ENCODE peak calls at places on chromosomes 6 and 20, in four cellular contexts. One of them, this sample, is unnamed.

GRCh38 chr6:41655706-41656668 is 17.7 kb downstream of the MDFI start:
- DNase-seq in uterus: no peak
- DNase-seq in cardiac muscle cell: no peak
- DNase-seq in heart left ventricle: no peak
- DNase-seq in this sample: no peak

GRCh38 chr6:123380257-123380656 is 256.5 kb downstream of the TRDN start:
- DNase-seq in uterus: no peak
- DNase-seq in cardiac muscle cell: peak; percentile 67
- DNase-seq in heart left ventricle: no peak
- DNase-seq in this sample: no peak

GRCh38 chr6:31597006-31597405 is 4.2 kb upstream of the NCR3 start:
- DNase-seq in uterus: no peak
- DNase-seq in cardiac muscle cell: peak; percentile 26
- DNase-seq in heart left ventricle: no peak
- DNase-seq in this sample: peak; percentile 52

GRCh38 chr20:62219992-62220665 is at the start of gene HRH3:
- DNase-seq in uterus: no peak
- DNase-seq in cardiac muscle cell: peak; percentile 88
- DNase-seq in heart left ventricle: no peak
- DNase-seq in this sample: peak; percentile 91

GRCh38 chr6:52754443-52754842 is 8.8 kb downstream of the GSTA2 start:
- DNase-seq in uterus: no peak
- DNase-seq in cardiac muscle cell: no peak
- DNase-seq in heart left ventricle: no peak
- DNase-seq in this sample: no peak

GRCh38 chr6:3348821-3349220 is 90.1 kb downstream of the PSMG4 start:
- DNase-seq in uterus: no peak
- DNase-seq in cardiac muscle cell: no peak
- DNase-seq in heart left ventricle: no peak
- DNase-seq in this sample: no peak

GRCh38 chr6:154343473-154344308 is 12.9 kb downstream of the IPCEF1 start:
- DNase-seq in uterus: no peak
- DNase-seq in cardiac muscle cell: peak; percentile 40
- DNase-seq in heart left ventricle: peak; percentile 27
- DNase-seq in this sample: peak; percentile 70

GRCh38 chr6:154297711-154298110 is 58.9 kb downstream of the IPCEF1 start:
- DNase-seq in uterus: no peak
- DNase-seq in cardiac muscle cell: peak; percentile 72
- DNase-seq in heart left ventricle: no peak
- DNase-seq in this sample: peak; percentile 45

GRCh38 chr6:25487012-25487411 is 165.0 kb upstream of the SCGN start:
- DNase-seq in uterus: no peak
- DNase-seq in cardiac muscle cell: no peak
- DNase-seq in heart left ventricle: no peak
- DNase-seq in this sample: no peak

GRCh38 chr6:25486580-25486979 is 165.4 kb upstream of the SCGN start:
- DNase-seq in uterus: no peak
- DNase-seq in cardiac muscle cell: no peak
- DNase-seq in heart left ventricle: no peak
- DNase-seq in this sample: no peak

GRCh38 chr6:25484900-25485299 is 167.1 kb upstream of the SCGN start:
- DNase-seq in uterus: no peak
- DNase-seq in cardiac muscle cell: no peak
- DNase-seq in heart left ventricle: no peak
- DNase-seq in this sample: no peak

GRCh38 chr6:25488156-25488555 is 163.9 kb upstream of the SCGN start:
- DNase-seq in uterus: no peak
- DNase-seq in cardiac muscle cell: no peak
- DNase-seq in heart left ventricle: no peak
- DNase-seq in this sample: no peak

GRCh38 chr6:25485820-25486559 is 166.0 kb upstream of the SCGN start:
- DNase-seq in uterus: peak; percentile 33
- DNase-seq in cardiac muscle cell: peak; percentile 95
- DNase-seq in heart left ventricle: peak; percentile 73
- DNase-seq in this sample: no peak
- H3K4me3 ChIP-seq in uterus: no peak overlapping the region
- H3K4me3 ChIP-seq in cardiac muscle cell: no peak overlapping the region
- H3K4me3 ChIP-seq in heart left ventricle: no peak overlapping the region
- H3K4me3 ChIP-seq in this sample: no peak overlapping the region

DNA sequence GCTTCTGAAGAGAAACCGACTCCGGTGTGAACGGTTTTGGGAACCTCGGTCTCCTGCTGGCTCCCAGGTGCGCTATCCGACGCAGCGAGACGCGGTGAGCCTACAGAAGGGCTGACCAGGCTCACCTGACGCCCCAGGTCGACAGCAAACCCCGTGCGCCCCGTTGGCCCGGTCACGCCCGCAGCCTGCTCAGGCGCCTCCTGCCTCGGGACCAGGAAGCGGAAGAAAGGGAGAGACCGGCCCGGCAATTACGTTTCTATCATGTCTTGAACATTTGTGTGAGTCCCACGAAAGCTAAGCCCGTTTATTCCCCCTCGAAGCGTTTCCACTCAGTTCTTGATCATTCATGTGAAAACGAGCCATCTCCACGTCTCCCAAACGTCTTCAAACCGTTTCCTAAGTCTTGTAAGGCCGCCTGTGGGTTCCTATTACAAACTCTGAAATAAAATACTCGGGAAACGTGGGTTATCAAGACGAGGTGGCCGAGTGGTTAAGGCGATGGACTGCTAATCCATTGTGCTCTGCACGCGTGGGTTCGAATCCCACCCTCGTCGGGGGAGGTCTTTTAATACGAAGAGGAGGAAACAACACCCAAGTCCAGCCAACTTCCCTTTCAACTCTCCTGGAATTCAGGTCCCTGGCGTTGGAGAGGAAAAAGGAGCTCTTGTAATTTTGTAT is 150.5 kb upstream of the PRSS16 start:
- DNase-seq in uterus: no peak
- DNase-seq in cardiac muscle cell: peak; percentile 26
- DNase-seq in heart left ventricle: no peak
- DNase-seq in this sample: peak; percentile 78
- TF ChIP-seq CTCF in uterus: no peak
- TF ChIP-seq CTCF in cardiac muscle cell: no peak
- TF ChIP-seq CTCF in heart left ventricle: no peak
- TF ChIP-seq CTCF in this sample: no peak

DNA sequence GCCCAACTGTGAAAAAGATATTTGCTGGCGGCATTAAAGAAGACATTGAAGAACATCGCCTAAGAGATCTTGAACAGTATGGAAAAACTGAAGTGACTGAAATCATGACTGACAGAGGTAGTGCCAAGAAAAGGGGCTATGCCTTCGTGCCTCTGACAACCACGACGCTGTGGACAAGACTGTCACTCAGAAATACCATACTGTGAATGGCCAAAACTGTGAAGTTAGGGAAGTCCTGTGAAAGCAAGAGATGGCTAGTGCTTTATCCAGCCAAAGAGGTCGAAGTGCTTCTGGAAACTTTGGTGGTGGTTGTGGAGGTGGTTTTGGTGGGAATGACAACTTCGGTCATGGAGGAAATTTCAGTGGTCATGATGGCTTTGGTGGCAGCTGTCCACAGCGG is 7.5 kb downstream of the SFT2D1 start:
- DNase-seq in uterus: no peak
- DNase-seq in cardiac muscle cell: no peak
- DNase-seq in heart left ventricle: no peak
- DNase-seq in this sample: no peak
- H3K4me1 ChIP-seq in uterus: peaks cover 4% of the 10 kb centered on the region
- H3K4me1 ChIP-seq in cardiac muscle cell: no peaks in the 10 kb centered on the region
- H3K4me1 ChIP-seq in heart left ventricle: peaks cover 3% of the 10 kb centered on the region
- H3K4me1 ChIP-seq in this sample: no peaks in the 10 kb centered on the region

GRCh38 chr6:166460473-166461437 is 78.0 kb upstream of the MPC1 start:
- DNase-seq in uterus: no peak
- DNase-seq in cardiac muscle cell: no peak
- DNase-seq in heart left ventricle: no peak
- DNase-seq in this sample: no peak

GRCh38 chr6:166461821-166462460 is 79.2 kb upstream of the MPC1 start:
- DNase-seq in uterus: no peak
- DNase-seq in cardiac muscle cell: no peak
- DNase-seq in heart left ventricle: no peak
- DNase-seq in this sample: no peak

GRCh38 chr6:166459272-166459671 is 76.5 kb upstream of the MPC1 start:
- DNase-seq in uterus: no peak
- DNase-seq in cardiac muscle cell: no peak
- DNase-seq in heart left ventricle: no peak
- DNase-seq in this sample: no peak

GRCh38 chr6:166462461-166463135 is 79.9 kb upstream of the MPC1 start:
- DNase-seq in uterus: peak; percentile 6
- DNase-seq in cardiac muscle cell: no peak
- DNase-seq in heart left ventricle: no peak
- DNase-seq in this sample: no peak

GRCh38 chr6:166459906-166460305 is 77.2 kb upstream of the MPC1 start:
- DNase-seq in uterus: peak; percentile 6
- DNase-seq in cardiac muscle cell: no peak
- DNase-seq in heart left ventricle: no peak
- DNase-seq in this sample: no peak
- H3K4me3 ChIP-seq in uterus: no peak overlapping the region
- H3K4me3 ChIP-seq in cardiac muscle cell: no peak overlapping the region
- H3K4me3 ChIP-seq in heart left ventricle: no peak overlapping the region
- H3K4me3 ChIP-seq in this sample: no peak overlapping the region

DNA sequence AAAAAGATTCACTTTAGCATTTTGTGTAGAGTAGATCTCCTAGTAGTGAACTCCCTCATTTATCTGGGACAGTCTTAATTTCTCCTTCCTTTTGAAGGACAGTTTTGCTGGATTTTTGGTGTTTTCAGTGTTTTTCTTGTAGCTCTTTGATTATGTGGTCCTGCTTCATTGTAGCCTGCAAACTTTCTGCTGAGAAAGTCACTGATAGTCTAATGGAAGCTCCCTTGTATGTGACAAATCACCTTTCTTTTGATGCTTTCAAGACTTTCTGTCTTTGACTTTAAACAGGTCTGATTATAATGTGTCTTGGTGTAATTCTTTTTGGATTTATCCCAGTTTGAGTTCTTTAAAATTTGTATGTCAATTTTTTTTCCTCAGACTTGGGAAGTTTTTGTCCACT is 86.1 kb downstream of the FAM83B start:
- DNase-seq in uterus: no peak
- DNase-seq in cardiac muscle cell: no peak
- DNase-seq in heart left ventricle: no peak
- DNase-seq in this sample: no peak
- TF ChIP-seq CTCF in uterus: no peak
- TF ChIP-seq CTCF in cardiac muscle cell: no peak
- TF ChIP-seq CTCF in heart left ventricle: no peak
- TF ChIP-seq CTCF in this sample: no peak

GRCh38 chr6:36245572-36246031 is 24.3 kb upstream of the PNPLA1 start:
- DNase-seq in uterus: no peak
- DNase-seq in cardiac muscle cell: no peak
- DNase-seq in heart left ventricle: no peak
- DNase-seq in this sample: no peak
- H3K4me1 ChIP-seq in uterus: no peaks in the 10 kb centered on the region
- H3K4me1 ChIP-seq in cardiac muscle cell: no peaks in the 10 kb centered on the region
- H3K4me1 ChIP-seq in heart left ventricle: no peaks in the 10 kb centered on the region
- H3K4me1 ChIP-seq in this sample: peaks cover 13% of the 10 kb centered on the region

DNA sequence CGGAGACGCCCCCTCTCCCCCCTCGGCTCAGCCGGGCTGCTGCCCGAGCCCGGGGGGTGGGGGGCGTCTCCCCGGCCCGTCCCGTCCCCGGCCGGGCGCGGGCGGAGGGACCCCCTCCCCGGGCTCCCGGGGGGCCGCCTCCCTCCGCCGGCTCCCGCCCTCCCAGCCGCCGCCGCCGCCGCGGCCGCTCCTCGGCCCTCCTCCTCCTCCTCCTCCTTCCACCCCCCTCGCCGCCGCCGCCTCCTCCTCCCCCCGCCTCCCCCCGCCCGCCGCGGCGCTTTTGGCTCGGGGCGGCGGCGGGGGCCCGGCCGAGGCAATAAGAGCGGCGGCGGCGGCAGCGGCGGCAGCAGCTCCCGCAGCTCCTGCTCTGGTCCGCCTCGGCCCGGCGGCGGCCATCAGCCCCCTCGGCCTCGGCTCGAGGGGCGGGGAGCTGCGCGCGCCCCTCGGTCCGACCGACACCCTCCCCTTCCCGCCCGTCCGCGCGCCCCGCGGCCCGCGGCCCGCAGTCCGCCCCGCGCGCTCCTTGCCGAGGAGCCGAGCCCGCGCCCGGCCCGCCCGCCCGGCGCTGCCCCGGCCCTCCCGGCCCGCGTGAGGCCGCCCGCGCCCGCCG is 38.7 kb downstream of the GNAS start:
- DNase-seq in uterus: peak; percentile 80
- DNase-seq in cardiac muscle cell: peak; percentile 87
- DNase-seq in heart left ventricle: peak; percentile 84
- DNase-seq in this sample: peak; percentile 90
- H3K4me3 ChIP-seq in uterus: peak overlapping the region; percentile 77
- H3K4me3 ChIP-seq in cardiac muscle cell: peak overlapping the region; percentile 95
- H3K4me3 ChIP-seq in heart left ventricle: peak overlapping the region; percentile 74
- H3K4me3 ChIP-seq in this sample: peak overlapping the region; percentile 98

GRCh38 chr20:63290677-63291472 is 2.1 kb upstream of the COL20A1 start:
- DNase-seq in uterus: no peak
- DNase-seq in cardiac muscle cell: peak; percentile 58
- DNase-seq in heart left ventricle: no peak
- DNase-seq in this sample: peak; percentile 84
- TF ChIP-seq CTCF in uterus: peak; percentile 44
- TF ChIP-seq CTCF in cardiac muscle cell: peak; percentile 59
- TF ChIP-seq CTCF in heart left ventricle: peak; percentile 55
- TF ChIP-seq CTCF in this sample: peak; percentile 84

GRCh38 chr6:121657972-121658371 is 222.5 kb downstream of the GJA1 start:
- DNase-seq in uterus: no peak
- DNase-seq in cardiac muscle cell: no peak
- DNase-seq in heart left ventricle: no peak
- DNase-seq in this sample: no peak

GRCh38 chr6:121664199-121664598 is 228.8 kb downstream of the GJA1 start:
- DNase-seq in uterus: no peak
- DNase-seq in cardiac muscle cell: no peak
- DNase-seq in heart left ventricle: no peak
- DNase-seq in this sample: no peak

GRCh38 chr6:121663292-121663691 is 227.8 kb downstream of the GJA1 start:
- DNase-seq in uterus: no peak
- DNase-seq in cardiac muscle cell: no peak
- DNase-seq in heart left ventricle: no peak
- DNase-seq in this sample: no peak

GRCh38 chr6:121660277-121660676 is 224.8 kb downstream of the GJA1 start:
- DNase-seq in uterus: no peak
- DNase-seq in cardiac muscle cell: no peak
- DNase-seq in heart left ventricle: no peak
- DNase-seq in this sample: no peak
- H3K4me1 ChIP-seq in uterus: no peaks in the 10 kb centered on the region
- H3K4me1 ChIP-seq in cardiac muscle cell: no peaks in the 10 kb centered on the region
- H3K4me1 ChIP-seq in heart left ventricle: no peaks in the 10 kb centered on the region
- H3K4me1 ChIP-seq in this sample: no peaks in the 10 kb centered on the region